ENCODE peak calls at places on chromosome 3, in six cellular contexts. O, W, J, U, T and Q are unnamed samples.

GRCh38 chr3:58952128-58952917 is 97.5 kb downstream of the CFAP20DC start:
- DNase-seq in W (no peak), J (no peak), U (no peak), O (no peak), T (no peak), Q (no peak)

GRCh38 chr3:57803647-57804081 is 47.6 kb downstream of the SLMAP start:
- DNase-seq in W (peak), J (peak), T (no peak), O (no peak), U (no peak), Q (peak)

GRCh38 chr3:170908235-170909116 is at the start of gene EIF5A2:
- DNase-seq in J (peak), U (peak), W (peak), O (peak), T (peak), Q (peak)

GRCh38 chr3:11564577-11565001 is 79.1 kb downstream of the VGLL4 start:
- DNase-seq in U (no peak), J (no peak), W (no peak), O (no peak), T (no peak), Q (no peak)

GRCh38 chr3:94524102-94524922 is 461.5 kb downstream of the NSUN3 start:
- DNase-seq in T (no peak), W (no peak), J (no peak), O (no peak), U (peak), Q (no peak)

GRCh38 chr3:136327671-136328070 is 77.5 kb downstream of the PCCB start:
- DNase-seq in W (no peak), J (no peak), U (no peak), O (no peak), T (no peak), Q (no peak)

GRCh38 chr3:188914556-188914955 is 257.2 kb upstream of the TPRG1 start:
- DNase-seq in U (no peak), W (peak), T (no peak), J (no peak), O (no peak), Q (no peak)

GRCh38 chr3:65114041-65114440 is 426.2 kb upstream of the ADAMTS9 start:
- DNase-seq in W (no peak), J (no peak), U (no peak), T (no peak), O (no peak), Q (no peak)

GRCh38 chr3:177294221-177294620 is 96.9 kb upstream of the TBL1XR1 start:
- DNase-seq in W (peak), U (no peak), T (no peak), O (no peak), J (no peak), Q (peak)

GRCh38 chr3:88030200-88030599 is 28.6 kb downstream of the CGGBP1 start:
- DNase-seq in U (no peak), T (no peak), J (no peak), O (no peak), W (no peak), Q (no peak)

GRCh38 chr3:193400304-193400703 is 21.8 kb upstream of the ATP13A5 start:
- DNase-seq in O (no peak), W (no peak), T (no peak), U (no peak), J (no peak), Q (no peak)

GRCh38 chr3:31981206-31982181 is at the start of the genes OSBPL10 and ZNF860:
- DNase-seq in U (peak), T (no peak), O (no peak), J (peak), W (peak), Q (peak)

GRCh38 chr3:189137416-189137815 is 34.4 kb upstream of the TPRG1 start:
- DNase-seq in O (no peak), U (no peak), J (no peak), W (no peak), T (no peak), Q (no peak)

GRCh38 chr3:177673105-177673804 is 476.0 kb upstream of the TBL1XR1 start:
- DNase-seq in T (no peak), O (no peak), J (peak), W (no peak), U (no peak), Q (no peak)

GRCh38 chr3:99637381-99638111 is 848 bp upstream of the COL8A1 start:
- DNase-seq in O (no peak), J (peak), T (no peak), U (no peak), W (peak), Q (peak)

GRCh38 chr3:67384790-67385397 is 269.5 kb downstream of the SUCLG2 start:
- DNase-seq in O (peak), W (peak), U (no peak), T (no peak), J (no peak), Q (no peak)

GRCh38 chr3:63279442-63279841 is 1.3 kb downstream of the SYNPR start:
- DNase-seq in T (no peak), W (no peak), O (no peak), U (no peak), J (no peak), Q (no peak)

GRCh38 chr3:177703788-177704187 is 506.5 kb upstream of the TBL1XR1 start:
- DNase-seq in U (no peak), W (peak), T (no peak), O (no peak), J (no peak), Q (peak)

GRCh38 chr3:85726241-85726640 is 767.5 kb downstream of the CADM2 start:
- DNase-seq in U (no peak), W (peak), T (no peak), J (no peak), O (no peak), Q (peak)

GRCh38 chr3:194985031-194985578 is 285.9 kb downstream of the XXYLT1 start:
- DNase-seq in O (no peak), U (peak), W (peak), J (no peak), T (no peak), Q (no peak)

GRCh38 chr3:88678747-88679146 is 428.7 kb upstream of the EPHA3 start:
- DNase-seq in W (no peak), U (no peak), J (no peak), T (no peak), O (no peak), Q (peak)